ENCODE peak calls at places on chromosomes 13 and 19, in eight cellular contexts. C is endothelial cell, N is fibroblast of pulmonary artery, Y is AG10803, R is BE2C, V is A549, F is psoas muscle, Q is WTC11. E is an unnamed sample.

GRCh38 chr19:54416695-54417491 is 1.6 kb downstream of the TTYH1 start:
- DNase-seq in V (no peak), Y (no peak), F (no peak), Q (peak; percentile 39), C (no peak), R (no peak), N (no peak), E (no peak)

GRCh38 chr19:33388231-33388816 is 14.8 kb downstream of the CEBPG start:
- DNase-seq in R (no peak), Y (peak; percentile 46), C (no peak), Q (no peak), V (no peak), F (peak; percentile 83), N (no peak), E (no peak)

GRCh38 chr13:49220856-49221614 is 897 bp downstream of the MLNR start:
- DNase-seq in Q (peak; percentile 40), C (peak; percentile 18), R (no peak), Y (no peak), F (no peak), V (no peak), N (no peak), E (no peak)

GRCh38 chr19:3184847-3185481 is 766 bp upstream of the NCLN start:
- DNase-seq in C (peak; percentile 57), V (no peak), N (peak; percentile 79), R (peak; percentile 79), Q (peak; percentile 56), F (peak; percentile 86), Y (no peak), E (no peak)

GRCh38 chr19:10321417-10321797 is 5.6 kb upstream of the FDX2 start:
- DNase-seq in Q (no peak), C (no peak), Y (no peak), N (no peak), V (no peak), R (no peak), F (no peak), E (no peak)

GRCh38 chr13:48653074-48654054 is at the start of gene CYSLTR2:
- DNase-seq in Y (peak; percentile 34), V (peak; percentile 2), N (peak; percentile 61), R (no peak), F (no peak), C (no peak), Q (no peak), E (no peak)

GRCh38 chr13:26985285-26985878 is 186.2 kb downstream of the USP12 start:
- DNase-seq in C (peak; percentile 70), V (peak; percentile 77), R (peak; percentile 77), Y (peak; percentile 73), Q (peak; percentile 64), F (no peak), N (peak; percentile 90), E (peak; percentile 60)

GRCh38 chr13:80226645-80227044 is 114.3 kb downstream of the SPRY2 start:
- DNase-seq in Y (no peak), V (no peak), N (no peak), R (no peak), F (no peak), Q (no peak), C (no peak), E (no peak)

GRCh38 chr13:32881074-32881791 is 135.0 kb upstream of the KL start:
- DNase-seq in C (no peak), R (no peak), Y (peak; percentile 85), F (no peak), N (peak; percentile 77), Q (no peak), V (no peak), E (no peak)

GRCh38 chr13:62320129-62320724 is 904.6 kb upstream of the PCDH20 start:
- DNase-seq in R (peak; percentile 20), N (peak; percentile 76), Y (peak; percentile 11), F (no peak), V (peak; percentile 54), C (no peak), Q (no peak), E (no peak)

GRCh38 chr13:100542546-100543156 is 45.9 kb downstream of the GGACT start:
- DNase-seq in R (no peak), V (peak; percentile 23), Y (peak; percentile 61), Q (no peak), C (no peak), N (peak; percentile 52), F (no peak), E (no peak)

GRCh38 chr13:48629282-48629681 is 24.4 kb upstream of the CYSLTR2 start:
- DNase-seq in N (no peak), R (no peak), C (no peak), Q (no peak), F (no peak), Y (no peak), V (no peak), E (no peak)

GRCh38 chr19:4519521-4520277 is 1.4 kb upstream of the PLIN4 start:
- DNase-seq in V (peak; percentile 31), C (no peak), F (no peak), R (no peak), Q (no peak), N (peak; percentile 19), Y (peak; percentile 34), E (no peak)

GRCh38 chr19:34495416-34495815 is 13.9 kb downstream of the WTIP start:
- DNase-seq in Q (no peak), R (no peak), Y (no peak), N (no peak), C (no peak), F (no peak), V (no peak), E (no peak)

GRCh38 chr19:55173717-55174409 is 6.2 kb downstream of the SYT5 start:
- DNase-seq in Y (peak; percentile 73), F (no peak), C (peak; percentile 54), N (peak; percentile 78), Q (peak; percentile 96), V (peak; percentile 93), R (peak; percentile 88), E (no peak)

GRCh38 chr13:103277099-103277498 is 210.9 kb upstream of the SLC10A2 start:
- DNase-seq in R (no peak), N (no peak), C (no peak), V (no peak), Y (no peak), Q (no peak), F (no peak), E (no peak)

GRCh38 chr13:104949840-104950805 is 1585.3 kb downstream of the EFNB2 start:
- DNase-seq in Y (no peak), N (no peak), C (no peak), R (no peak), Q (no peak), V (no peak), F (no peak), E (no peak)

GRCh38 chr19:14507704-14508246 is 10.4 kb downstream of the DNAJB1 start:
- DNase-seq in Y (peak; percentile 66), V (peak; percentile 89), F (no peak), C (no peak), Q (no peak), N (peak; percentile 51), R (no peak), E (no peak)

GRCh38 chr19:46728693-46729339 is 11.9 kb upstream of the PRKD2 start:
- DNase-seq in N (peak; percentile 70), Q (peak; percentile 80), F (peak; percentile 85), C (peak; percentile 89), R (peak; percentile 86), Y (peak; percentile 43), V (peak; percentile 72), E (peak; percentile 60)

GRCh38 chr19:623974-624373 is 9.4 kb downstream of the POLRMT start:
- DNase-seq in Q (no peak), V (peak; percentile 94), R (peak; percentile 53), C (no peak), F (no peak), Y (peak; percentile 41), N (peak; percentile 68), E (no peak)

GRCh38 chr13:110466261-110466660 is 95.3 kb downstream of the RAB20 start:
- DNase-seq in N (no peak), C (no peak), Q (no peak), V (no peak), R (no peak), F (no peak), Y (no peak), E (no peak)

GRCh38 chr13:73715114-73715909 is 418.9 kb downstream of the KLF12 start:
- DNase-seq in Q (no peak), N (no peak), F (no peak), V (no peak), R (no peak), Y (no peak), C (no peak), E (no peak)

GRCh38 chr13:28040977-28041376 is 52.5 kb upstream of the URAD start:
- DNase-seq in F (no peak), V (no peak), N (peak; percentile 20), Y (no peak), R (no peak), Q (no peak), C (no peak), E (no peak)

GRCh38 chr13:30370146-30370545 is 52.1 kb upstream of the UBE2L5 start:
- DNase-seq in R (no peak), Y (no peak), Q (no peak), F (no peak), N (no peak), V (no peak), C (no peak), E (no peak)
- TF ChIP-seq CTCF in R (no peak), Y (no peak), Q (no peak), F (no peak), N (no peak), V (no peak), C (no peak), E (no peak)

DNA sequence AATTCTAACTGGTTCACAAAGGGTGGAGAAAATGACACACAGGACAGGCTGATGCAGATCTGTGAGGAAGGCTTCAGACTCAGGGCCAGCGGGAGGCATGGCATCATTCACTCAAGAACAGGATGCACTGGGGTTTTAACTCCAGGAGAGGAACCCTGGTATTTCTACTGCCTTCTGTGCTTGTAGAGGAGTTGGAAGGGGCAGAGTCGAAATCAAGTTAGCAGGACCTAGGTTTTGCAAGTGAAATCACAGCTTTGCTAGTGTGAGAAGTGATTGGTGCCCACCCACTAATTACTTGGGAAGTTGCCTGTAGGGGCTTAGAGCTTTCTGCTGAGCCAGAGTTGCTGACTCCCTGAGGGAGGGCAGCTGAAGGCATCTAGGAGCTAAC is 92.7 kb downstream of the AKAP11 start:
- DNase-seq in V (peak; percentile 4), F (no peak), R (no peak), Q (no peak), Y (no peak), N (peak; percentile 6), C (no peak), E (no peak)
- TF ChIP-seq CTCF in V (no peak), F (no peak), R (no peak), Q (no peak), Y (no peak), N (no peak), C (no peak), E (no peak)

DNA sequence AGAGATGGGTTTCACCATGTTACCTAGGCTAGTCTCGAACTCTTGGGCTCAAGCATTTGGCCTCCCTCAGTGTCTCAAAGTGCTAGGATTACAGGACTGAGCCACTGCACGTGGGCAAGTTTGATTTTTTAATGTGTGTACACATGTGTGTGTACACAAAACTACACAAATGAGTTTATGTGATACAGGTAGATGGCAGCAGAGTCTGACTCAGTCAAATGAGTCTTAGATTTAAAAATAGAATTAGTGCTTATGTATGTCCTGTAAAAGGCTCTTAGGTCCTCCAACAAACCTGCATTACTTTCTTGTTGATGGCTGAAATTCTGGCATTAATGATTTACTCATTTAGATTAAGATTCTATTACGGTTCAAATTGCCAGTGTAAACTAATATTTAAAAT is 293.7 kb downstream of the PCDH17 start:
- DNase-seq in V (no peak), C (no peak), Y (no peak), R (no peak), N (peak; percentile 8), F (no peak), Q (no peak), E (no peak)
- TF ChIP-seq CTCF in V (no peak), C (no peak), Y (no peak), R (peak; percentile 24), N (no peak), F (no peak), Q (no peak), E (no peak)

GRCh38 chr19:39647918-39648317 is 7.8 kb upstream of the LGALS16 start:
- DNase-seq in N (no peak), Q (no peak), F (no peak), C (no peak), Y (no peak), R (no peak), V (no peak), E (no peak)
- TF ChIP-seq CTCF in N (no peak), Q (no peak), F (no peak), C (no peak), Y (no peak), R (no peak), V (no peak), E (no peak)